ENCODE peak calls at places on chromosomes 1 and 21, in four cellular contexts. M is GM12878, G is HL-60, I is K562. L is an unnamed sample.

GRCh38 chr1:21289700-21290545 is at the start of gene ECE1:
- DNase-seq in I (peak), G (no peak), M (no peak), L (no peak)

GRCh38 chr1:84370831-84371394 is 27.4 kb upstream of the DNASE2B start:
- DNase-seq in G (no peak), M (no peak), I (no peak), L (no peak)

GRCh38 chr1:215393476-215393875 is 173.6 kb upstream of the KCTD3 start:
- DNase-seq in G (no peak), M (no peak), I (no peak), L (no peak)

GRCh38 chr21:34813266-34813886 is 144.6 kb downstream of the CLIC6 start:
- DNase-seq in I (no peak), M (no peak), G (no peak), L (no peak)

GRCh38 chr21:37808261-37808660 is 108.0 kb downstream of the KCNJ6 start:
- DNase-seq in M (no peak), I (no peak), G (no peak), L (no peak)

GRCh38 chr1:236280438-236281285 is 1.1 kb downstream of the ERO1B start:
- DNase-seq in I (no peak), G (peak), M (no peak), L (no peak)

GRCh38 chr21:26800001-26800400 is 45.2 kb downstream of the ADAMTS1 start:
- DNase-seq in M (no peak), G (no peak), I (no peak), L (no peak)

GRCh38 chr1:184792450-184792969 is 37.9 kb upstream of the EDEM3 start:
- DNase-seq in G (peak), M (no peak), I (no peak), L (no peak)

GRCh38 chr21:42527489-42528158 is 14.0 kb downstream of the SLC37A1 start:
- DNase-seq in I (no peak), G (no peak), M (peak), L (no peak)

GRCh38 chr1:112729909-112730308 is 14.8 kb upstream of the PPM1J start:
- DNase-seq in I (no peak), G (no peak), M (no peak), L (no peak)

GRCh38 chr1:67336783-67337182 is 29.1 kb downstream of the IL12RB2 start:
- DNase-seq in G (no peak), M (no peak), I (no peak), L (no peak)

GRCh38 chr1:36035154-36035553 is 48.7 kb upstream of the TEKT2 start:
- DNase-seq in I (no peak), M (no peak), G (peak), L (no peak)

DNA sequence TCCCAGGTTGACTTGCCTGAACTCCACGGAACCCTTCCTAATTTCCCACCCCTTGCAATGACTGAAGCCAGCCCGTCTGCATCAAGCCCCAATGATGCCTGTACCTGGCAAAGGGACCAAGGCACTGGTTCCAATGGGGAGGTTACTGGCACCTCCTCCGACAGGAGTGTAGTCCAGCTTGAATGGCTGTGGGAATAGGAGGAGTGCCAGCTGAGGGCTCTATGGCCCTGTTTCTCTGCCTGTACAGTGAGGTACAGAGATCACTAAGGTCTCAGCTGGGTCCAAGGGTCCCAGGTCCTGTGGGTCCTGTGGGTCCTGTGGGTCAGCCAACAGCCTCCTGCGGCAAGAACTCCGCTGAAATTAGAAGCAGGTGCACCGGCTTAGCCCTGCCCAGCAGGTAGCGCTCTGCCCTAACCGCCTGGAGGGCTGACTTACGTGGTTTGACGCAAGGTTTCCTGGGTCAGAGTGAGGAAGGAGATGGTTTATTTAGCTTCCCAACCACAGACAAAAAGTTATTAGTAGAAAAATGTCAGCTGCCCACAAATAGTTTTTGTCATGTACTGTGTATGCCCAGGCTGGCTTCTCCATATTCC is 9.9 kb upstream of the SPRR4 start:
- DNase-seq in I (peak), G (no peak), M (no peak), L (peak)
- TF ChIP-seq SPI1 in I (no peak), G (no peak), M (no peak), L (no peak)

GRCh38 chr21:36487641-36488307 is 7.9 kb upstream of the CLDN14 start:
- DNase-seq in I (no peak), M (no peak), G (peak), L (no peak)
- TF ChIP-seq POLR2AphosphoS5 in I (no peak), M (no peak), G (no peak), L (no peak)

GRCh38 chr1:30445449-30445848 is 277.9 kb downstream of the MATN1 start:
- DNase-seq in I (no peak), G (no peak), M (no peak), L (no peak)
- TF ChIP-seq SPI1 in I (no peak), G (no peak), M (no peak), L (no peak)

GRCh38 chr1:26912147-26912490 is 1.7 kb downstream of the NR0B2 start:
- DNase-seq in M (no peak), I (no peak), G (no peak), L (no peak)

GRCh38 chr1:26915204-26915842 is 1.5 kb upstream of the NR0B2 start:
- DNase-seq in G (no peak), I (no peak), M (no peak), L (no peak)

GRCh38 chr1:26911399-26912146 is 2.2 kb downstream of the NR0B2 start:
- DNase-seq in G (no peak), M (no peak), I (no peak), L (no peak)

GRCh38 chr1:26913389-26913753 is 404 bp downstream of the NR0B2 start:
- DNase-seq in G (no peak), M (no peak), I (no peak), L (no peak)

DNA sequence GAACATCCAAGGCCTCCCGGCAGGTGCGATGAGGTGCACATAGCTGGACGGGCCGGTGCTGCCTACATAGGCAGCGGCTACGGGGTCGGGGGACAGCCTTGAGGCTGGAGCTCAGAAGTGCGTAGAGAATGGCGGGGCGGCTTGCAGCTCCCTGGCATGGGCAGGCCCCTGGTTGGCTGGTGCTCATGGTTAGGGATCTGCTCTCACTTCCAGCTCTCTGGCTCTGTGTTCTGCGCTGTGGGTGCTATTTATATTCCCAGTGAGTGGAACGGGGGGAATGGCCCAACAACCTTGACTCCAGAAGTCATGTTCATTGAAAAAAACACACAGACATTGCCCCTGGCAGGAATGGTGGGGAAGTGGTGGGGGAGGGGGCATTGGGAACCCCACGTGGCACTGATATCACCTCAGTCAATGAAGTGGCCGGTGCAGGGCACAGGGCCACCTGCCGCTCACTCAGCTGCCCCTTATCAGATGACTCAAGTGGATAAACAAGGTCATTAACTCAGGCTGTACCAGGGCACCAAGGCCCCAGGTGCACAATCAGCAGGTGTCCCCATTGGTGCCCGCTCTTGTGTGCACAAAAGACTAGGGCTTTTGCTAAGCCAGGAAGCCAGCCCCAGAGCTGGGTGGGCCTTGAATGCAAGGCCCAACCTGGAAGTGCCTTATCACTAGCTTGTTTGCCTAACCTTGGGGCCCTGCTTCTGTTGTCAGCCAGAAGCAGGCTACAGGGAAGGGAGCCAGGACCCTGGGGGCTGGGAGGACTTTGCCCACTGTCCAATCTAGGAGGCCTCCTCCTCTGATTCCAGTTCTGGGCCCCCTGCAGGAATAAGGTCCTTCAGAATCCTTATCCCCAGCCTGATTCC is at the start of gene NR0B2:
- DNase-seq in G (no peak), I (peak), M (no peak), L (no peak)
- TF ChIP-seq POLR2AphosphoS5 in G (no peak), I (no peak), M (no peak), L (no peak)

GRCh38 chr1:54549181-54549924 is 1.3 kb downstream of the ACOT11 start:
- DNase-seq in I (no peak), M (no peak), G (no peak), L (no peak)
- TF ChIP-seq SPI1 in I (no peak), M (no peak), G (no peak), L (no peak)